ENCODE peak calls at places on chromosomes 1 and 21, in five cellular contexts. X is left lung, Y is BE2C, J is psoas muscle, G is endodermal cell. A is an unnamed sample. For H3K27me3, the result is how much of the 10 kb centered on the place peaks cover.

GRCh38 chr1:67937651-67938050 is 104.4 kb upstream of the GNG12 start:
- DNase-seq in X (no peak), Y (no peak), J (no peak), G (no peak), A (no peak)

GRCh38 chr1:120179420-120180348 is 3.4 kb upstream of the SEC22B start:
- DNase-seq in X (peak), Y (peak), J (no peak), G (peak), A (peak)

GRCh38 chr21:42261832-42262200 is 42.9 kb downstream of the ABCG1 start:
- DNase-seq in X (peak), Y (no peak), J (no peak), G (no peak), A (peak)

GRCh38 chr1:55353709-55354620 is 138.8 kb upstream of the USP24 start:
- DNase-seq in X (no peak), Y (no peak), J (peak), G (no peak), A (no peak)

GRCh38 chr1:226778657-226779058 is 39.6 kb upstream of the ITPKB start:
- DNase-seq in X (no peak), Y (no peak), J (no peak), G (no peak), A (no peak)

GRCh38 chr1:180268556-180269044 is 38.5 kb downstream of the LHX4 start:
- DNase-seq in X (no peak), Y (no peak), J (no peak), G (peak), A (peak)

GRCh38 chr1:21644348-21644747 is 24.8 kb downstream of the RAP1GAP start:
- DNase-seq in X (no peak), Y (no peak), J (no peak), G (no peak), A (no peak)

GRCh38 chr1:20903452-20903851 is 116.3 kb upstream of the HP1BP3 start:
- DNase-seq in X (no peak), Y (no peak), J (no peak), G (no peak), A (no peak)

GRCh38 chr1:208349679-208350330 is 105.6 kb upstream of the PLXNA2 start:
- DNase-seq in X (no peak), Y (no peak), J (no peak), G (peak), A (no peak)

GRCh38 chr1:162564762-162565218 is 3.3 kb downstream of the UAP1 start:
- DNase-seq in X (no peak), Y (no peak), J (no peak), G (no peak), A (no peak)

GRCh38 chr1:50502147-50502546 is 78.9 kb upstream of the DMRTA2 start:
- DNase-seq in X (no peak), Y (no peak), J (no peak), G (no peak), A (no peak)

DNA sequence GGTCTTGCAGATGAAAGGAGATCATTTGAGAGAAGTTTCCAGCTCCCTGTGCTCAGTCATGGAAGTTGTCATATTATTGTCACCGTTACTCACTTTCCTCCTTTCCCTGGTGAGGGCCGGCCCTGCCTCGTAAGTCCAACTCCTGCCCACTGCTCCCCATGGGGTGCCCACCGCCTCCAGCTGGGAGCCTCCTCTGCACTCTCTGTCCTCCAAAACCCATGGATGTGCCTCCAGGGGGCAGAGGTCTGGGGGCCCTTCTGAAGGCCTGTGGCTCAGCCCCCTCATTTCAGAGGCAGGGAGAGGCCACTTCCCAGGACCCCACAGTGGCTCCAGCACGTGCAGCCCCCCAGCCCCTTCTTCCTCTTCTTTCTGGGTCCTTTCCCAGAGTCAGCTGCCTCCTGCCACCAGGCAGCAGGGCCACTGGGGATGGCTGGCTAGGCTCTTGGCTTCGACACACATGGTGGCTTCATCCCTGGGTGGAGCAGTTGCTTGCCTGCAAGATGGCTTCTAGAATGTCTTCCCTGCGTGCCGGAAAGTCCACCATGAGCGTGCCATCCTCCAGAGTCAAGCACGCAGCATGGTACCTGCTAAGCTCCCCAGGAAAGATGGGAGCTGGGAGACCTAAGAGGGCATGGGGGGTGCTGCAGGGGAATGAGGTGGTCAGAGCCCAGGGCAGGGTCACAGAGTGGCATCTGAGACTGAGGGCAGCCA is 98.0 kb upstream of the RUNX3 start:
- DNase-seq in X (peak), Y (no peak), J (no peak), G (no peak), A (no peak)
- H3K27me3 ChIP-seq in X (under half), Y (under half), J (under half), G (under half), A (under half)

DNA sequence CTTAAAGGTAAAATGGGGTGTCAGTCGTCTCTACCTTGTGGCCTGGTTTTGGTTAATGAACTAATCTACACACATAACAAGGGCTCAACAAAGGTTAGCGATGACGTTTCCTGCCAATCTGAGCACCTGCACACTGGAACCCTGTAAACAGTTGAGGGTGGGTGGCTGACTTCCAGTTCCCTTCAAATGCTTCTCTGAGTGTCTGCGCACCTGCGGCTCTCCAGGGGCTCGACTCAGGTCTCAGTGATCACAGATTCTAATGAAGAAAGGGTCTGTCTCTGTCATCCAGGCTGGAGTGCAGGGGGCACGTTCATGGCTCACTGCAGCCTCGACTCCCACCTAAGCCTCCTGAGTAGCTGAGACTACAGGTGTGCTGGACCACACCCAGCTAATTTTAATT is 3.3 kb upstream of the AGPAT3 start:
- DNase-seq in X (peak), Y (no peak), J (no peak), G (no peak), A (peak)
- H3K27me3 ChIP-seq in X (under half), Y (under half), J (under half), G (under half), A (under half)

GRCh38 chr1:165355221-165355976 is 1.1 kb downstream of the LMX1A start:
- DNase-seq in X (peak), Y (no peak), J (no peak), G (peak), A (peak)
- H3K27me3 ChIP-seq in X (half or more), Y (half or more), J (half or more), G (half or more), A (half or more)

GRCh38 chr1:2810899-2811525 is 9.5 kb upstream of the TTC34 start:
- DNase-seq in X (peak), Y (no peak), J (no peak), G (no peak), A (no peak)

GRCh38 chr1:2810281-2810680 is 8.8 kb upstream of the TTC34 start:
- DNase-seq in X (peak), Y (no peak), J (no peak), G (no peak), A (no peak)

GRCh38 chr1:2812939-2813653 is 11.6 kb upstream of the TTC34 start:
- DNase-seq in X (peak), Y (no peak), J (no peak), G (no peak), A (no peak)

GRCh38 chr1:2811526-2811905 is 10.0 kb upstream of the TTC34 start:
- DNase-seq in X (peak), Y (no peak), J (no peak), G (no peak), A (no peak)

GRCh38 chr1:2812136-2812535 is 10.6 kb upstream of the TTC34 start:
- DNase-seq in X (peak), Y (no peak), J (no peak), G (no peak), A (no peak)
- H3K27me3 ChIP-seq in X (half or more), Y (under half), J (under half), G (under half), A (under half)

DNA sequence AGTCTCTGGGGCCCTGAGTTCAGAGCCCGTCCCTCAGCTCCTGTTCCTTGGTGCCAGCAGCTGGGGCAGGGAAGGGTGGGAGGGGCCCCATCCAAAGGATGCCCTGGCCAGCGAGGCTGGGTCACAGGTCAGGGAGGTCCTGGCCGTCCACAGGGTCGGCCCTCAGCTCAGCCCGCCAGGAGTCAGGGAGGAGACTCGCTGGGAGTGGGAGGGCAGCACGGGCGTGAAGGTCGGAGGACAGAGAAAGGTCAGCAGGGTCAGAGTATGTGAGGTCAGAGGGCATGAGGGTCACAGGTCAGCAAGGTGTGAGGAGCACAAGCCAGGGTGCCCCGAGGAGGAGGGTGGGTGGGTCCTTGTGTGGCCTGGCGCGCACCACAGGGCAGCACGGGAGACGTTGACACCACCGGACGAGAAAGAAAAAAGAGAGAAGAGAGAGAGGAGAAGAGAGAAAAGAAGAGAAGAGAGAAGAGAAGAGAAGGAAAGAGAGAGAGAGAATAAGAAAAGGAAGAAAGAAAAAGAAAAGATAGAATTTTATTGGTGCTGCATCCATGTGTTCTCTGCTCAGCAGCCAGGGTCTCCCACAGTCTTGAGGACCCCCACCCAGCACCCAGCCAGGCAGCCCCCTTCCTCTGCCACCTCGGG is 7.1 kb downstream of the PERM1 start:
- DNase-seq in X (peak), Y (no peak), J (peak), G (no peak), A (no peak)
- H3K27me3 ChIP-seq in X (half or more), Y (under half), J (under half), G (under half), A (under half)

DNA sequence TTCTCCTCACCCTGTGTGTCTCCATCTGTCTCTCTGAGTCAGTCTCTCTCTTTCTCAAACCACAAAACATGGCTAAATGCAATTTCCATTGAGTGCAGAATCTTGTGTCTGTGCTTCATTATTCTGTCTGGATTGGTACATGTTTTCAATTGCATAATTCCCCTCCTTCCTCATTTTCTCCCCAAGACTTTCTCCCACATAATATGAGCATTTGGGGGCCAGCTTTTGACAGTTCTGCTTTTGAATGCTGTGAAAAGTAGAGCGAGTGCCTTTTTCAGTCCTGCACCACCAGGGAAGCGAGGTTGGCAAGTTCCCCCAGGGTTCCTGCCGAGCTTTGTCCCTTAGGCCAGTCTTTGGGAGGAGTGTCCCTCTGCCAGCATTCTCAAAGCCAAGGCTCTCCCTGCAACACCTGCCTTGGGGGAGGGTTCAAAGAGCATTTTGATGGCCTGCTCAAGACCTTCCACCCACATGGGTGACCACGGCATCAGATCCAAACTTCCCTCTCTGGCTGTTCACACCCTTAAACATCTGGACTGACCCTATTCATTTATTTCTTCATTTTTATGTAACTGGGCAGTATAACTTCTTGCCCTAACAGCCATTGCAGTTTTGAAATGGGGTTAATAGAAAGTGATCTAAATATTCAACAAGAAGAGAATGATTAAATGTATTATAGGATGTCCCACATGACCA is 32.9 kb upstream of the SCMH1 start:
- DNase-seq in X (no peak), Y (no peak), J (no peak), G (no peak), A (no peak)
- H3K27me3 ChIP-seq in X (under half), Y (under half), J (under half), G (under half), A (under half)

DNA sequence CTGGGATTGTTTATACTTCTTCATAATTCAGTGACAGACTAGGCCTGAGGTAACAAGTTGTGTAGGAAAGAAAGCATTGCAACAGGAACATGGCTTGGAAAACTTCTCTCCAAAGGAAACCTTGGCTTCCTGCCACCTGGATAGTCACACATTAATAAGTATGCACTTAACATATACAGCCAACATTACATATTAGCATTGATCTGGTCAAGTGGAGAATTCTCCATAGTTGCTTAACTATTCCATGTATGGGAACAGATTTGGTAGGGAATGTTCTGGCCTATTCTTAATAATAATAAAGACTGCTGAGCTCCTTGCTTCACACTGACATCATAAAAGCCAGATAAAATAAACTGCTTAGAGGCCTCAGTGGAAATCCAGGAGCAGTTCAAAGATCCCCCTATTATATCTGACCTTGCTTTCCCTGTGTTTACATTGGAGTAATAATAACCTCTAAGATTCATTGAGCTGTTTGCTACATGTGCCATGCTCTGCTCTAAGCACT is 27.2 kb upstream of the NFIA start:
- DNase-seq in X (no peak), Y (no peak), J (no peak), G (no peak), A (no peak)
- H3K27me3 ChIP-seq in X (half or more), Y (under half), J (under half), G (half or more), A (half or more)

GRCh38 chr1:38474738-38475623 is 384.6 kb downstream of the RRAGC start:
- DNase-seq in X (no peak), Y (no peak), J (no peak), G (peak), A (no peak)
- H3K27me3 ChIP-seq in X (half or more), Y (under half), J (half or more), G (under half), A (under half)

GRCh38 chr1:4166711-4167110 is 266.6 kb upstream of the C1orf174 start:
- DNase-seq in X (no peak), Y (no peak), J (no peak), G (no peak), A (peak)
- H3K27me3 ChIP-seq in X (half or more), Y (under half), J (under half), G (under half), A (under half)

DNA sequence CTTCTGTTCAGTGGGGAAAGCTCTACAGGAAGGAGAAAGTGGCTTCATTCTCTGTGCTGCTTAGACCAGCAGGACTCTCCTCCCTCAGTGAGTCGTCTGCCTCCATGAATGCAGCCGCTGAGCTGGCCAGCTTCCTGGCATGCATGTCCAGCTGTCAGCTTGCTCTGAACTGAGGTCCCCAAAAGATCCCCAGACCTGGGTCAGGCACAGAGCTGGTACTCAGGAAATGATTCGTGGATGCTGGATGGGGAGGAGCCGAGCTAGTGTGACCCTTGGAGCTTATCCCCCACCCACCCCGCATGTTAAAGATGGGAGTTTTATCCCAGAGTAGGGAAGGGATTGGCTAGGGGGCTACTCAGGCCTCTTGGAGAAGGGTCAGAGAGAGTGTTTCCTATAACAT is 109.9 kb downstream of the FOXD2 start:
- DNase-seq in X (no peak), Y (no peak), J (no peak), G (peak), A (peak)
- H3K27me3 ChIP-seq in X (under half), Y (under half), J (under half), G (under half), A (under half)

A was measured in H7.